ENCODE peak calls at places on chromosomes 13 and 19, in nine cellular contexts. One of them, this sample, is unnamed.

GRCh38 chr13:112842931-112843391 is 126.1 kb upstream of the MCF2L start:
- DNase-seq in pancreas: no peak
- DNase-seq in A673: no peak
- DNase-seq in kidney epithelial cell: no peak
- DNase-seq in IMR-90: no peak
- DNase-seq in astrocyte: no peak
- DNase-seq in cardiac muscle cell: no peak
- DNase-seq in CD8-positive, alpha-beta T cell: no peak
- DNase-seq in lower leg skin: no peak
- DNase-seq in this sample: no peak

GRCh38 chr13:73337511-73337910 is 278.7 kb downstream of the KLF5 start:
- DNase-seq in pancreas: no peak
- DNase-seq in A673: no peak
- DNase-seq in kidney epithelial cell: no peak
- DNase-seq in IMR-90: no peak
- DNase-seq in astrocyte: peak; percentile 30
- DNase-seq in cardiac muscle cell: no peak
- DNase-seq in CD8-positive, alpha-beta T cell: no peak
- DNase-seq in lower leg skin: no peak
- DNase-seq in this sample: no peak

GRCh38 chr19:24053601-24054000 is 33.4 kb upstream of the ZNF254 start:
- DNase-seq in pancreas: no peak
- DNase-seq in A673: no peak
- DNase-seq in kidney epithelial cell: no peak
- DNase-seq in IMR-90: no peak
- DNase-seq in astrocyte: no peak
- DNase-seq in cardiac muscle cell: no peak
- DNase-seq in CD8-positive, alpha-beta T cell: no peak
- DNase-seq in lower leg skin: no peak
- DNase-seq in this sample: no peak

GRCh38 chr13:19184176-19184575 is 2.6 kb upstream of the TUBA3C start:
- DNase-seq in pancreas: no peak
- DNase-seq in A673: no peak
- DNase-seq in kidney epithelial cell: no peak
- DNase-seq in IMR-90: no peak
- DNase-seq in astrocyte: no peak
- DNase-seq in cardiac muscle cell: no peak
- DNase-seq in CD8-positive, alpha-beta T cell: no peak
- DNase-seq in lower leg skin: peak; percentile 14
- DNase-seq in this sample: no peak

GRCh38 chr13:91709180-91709579 is 310.8 kb downstream of the GPC5 start:
- DNase-seq in pancreas: no peak
- DNase-seq in A673: no peak
- DNase-seq in kidney epithelial cell: no peak
- DNase-seq in IMR-90: no peak
- DNase-seq in astrocyte: no peak
- DNase-seq in cardiac muscle cell: no peak
- DNase-seq in CD8-positive, alpha-beta T cell: no peak
- DNase-seq in lower leg skin: no peak
- DNase-seq in this sample: no peak

GRCh38 chr19:34772697-34773554 is at the start of gene ZNF599:
- DNase-seq in pancreas: peak; percentile 88
- DNase-seq in A673: peak; percentile 94
- DNase-seq in kidney epithelial cell: peak; percentile 65
- DNase-seq in IMR-90: peak; percentile 86
- DNase-seq in astrocyte: peak; percentile 83
- DNase-seq in cardiac muscle cell: peak; percentile 94
- DNase-seq in CD8-positive, alpha-beta T cell: peak; percentile 89
- DNase-seq in lower leg skin: peak; percentile 98
- DNase-seq in this sample: peak; percentile 33

GRCh38 chr19:55474269-55475265 is 1.9 kb upstream of the ZNF628 start:
- DNase-seq in pancreas: no peak
- DNase-seq in A673: no peak
- DNase-seq in kidney epithelial cell: peak; percentile 95
- DNase-seq in IMR-90: no peak
- DNase-seq in astrocyte: peak; percentile 89
- DNase-seq in cardiac muscle cell: no peak
- DNase-seq in CD8-positive, alpha-beta T cell: no peak
- DNase-seq in lower leg skin: no peak
- DNase-seq in this sample: no peak

GRCh38 chr19:18465964-18466339 is 28.0 kb upstream of the ISYNA1 start:
- DNase-seq in pancreas: no peak
- DNase-seq in A673: no peak
- DNase-seq in kidney epithelial cell: no peak
- DNase-seq in IMR-90: no peak
- DNase-seq in astrocyte: no peak
- DNase-seq in cardiac muscle cell: no peak
- DNase-seq in CD8-positive, alpha-beta T cell: no peak
- DNase-seq in lower leg skin: no peak
- DNase-seq in this sample: no peak

GRCh38 chr19:44692379-44692721 is 6.6 kb upstream of the CEACAM16 start:
- DNase-seq in pancreas: no peak
- DNase-seq in A673: no peak
- DNase-seq in kidney epithelial cell: no peak
- DNase-seq in IMR-90: no peak
- DNase-seq in astrocyte: no peak
- DNase-seq in cardiac muscle cell: no peak
- DNase-seq in CD8-positive, alpha-beta T cell: no peak
- DNase-seq in lower leg skin: no peak
- DNase-seq in this sample: no peak

GRCh38 chr19:44696939-44697669 is 1.8 kb upstream of the CEACAM16 start:
- DNase-seq in pancreas: peak; percentile 78
- DNase-seq in A673: no peak
- DNase-seq in kidney epithelial cell: no peak
- DNase-seq in IMR-90: no peak
- DNase-seq in astrocyte: no peak
- DNase-seq in cardiac muscle cell: no peak
- DNase-seq in CD8-positive, alpha-beta T cell: no peak
- DNase-seq in lower leg skin: no peak
- DNase-seq in this sample: no peak

GRCh38 chr19:44690131-44690440 is 8.9 kb upstream of the CEACAM16 start:
- DNase-seq in pancreas: no peak
- DNase-seq in A673: no peak
- DNase-seq in kidney epithelial cell: no peak
- DNase-seq in IMR-90: no peak
- DNase-seq in astrocyte: no peak
- DNase-seq in cardiac muscle cell: no peak
- DNase-seq in CD8-positive, alpha-beta T cell: no peak
- DNase-seq in lower leg skin: no peak
- DNase-seq in this sample: no peak

GRCh38 chr19:44697670-44698034 is 1.3 kb upstream of the CEACAM16 start:
- DNase-seq in pancreas: no peak
- DNase-seq in A673: no peak
- DNase-seq in kidney epithelial cell: no peak
- DNase-seq in IMR-90: no peak
- DNase-seq in astrocyte: no peak
- DNase-seq in cardiac muscle cell: no peak
- DNase-seq in CD8-positive, alpha-beta T cell: no peak
- DNase-seq in lower leg skin: no peak
- DNase-seq in this sample: no peak

DNA sequence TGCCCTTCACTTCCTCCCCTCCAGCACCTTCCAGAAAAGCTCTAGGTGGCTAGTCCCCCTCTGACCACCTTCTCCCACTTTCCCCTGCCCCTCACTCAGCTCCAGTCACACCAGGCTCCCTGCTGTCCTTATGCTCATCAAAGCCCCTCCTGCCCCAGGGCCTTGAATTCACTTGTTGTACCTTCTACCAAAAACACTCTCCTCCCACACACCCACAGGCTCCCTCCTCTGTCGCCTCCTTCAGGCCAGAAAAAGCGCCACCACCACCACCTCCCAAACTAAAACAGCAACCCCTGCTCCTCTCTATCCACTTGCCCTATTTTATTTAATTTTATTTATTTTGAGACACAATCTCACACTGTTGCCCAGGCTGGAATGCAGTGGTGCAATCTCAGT is 4.8 kb upstream of the CEACAM16 start:
- DNase-seq in pancreas: no peak
- DNase-seq in A673: peak; percentile 34
- DNase-seq in kidney epithelial cell: no peak
- DNase-seq in IMR-90: no peak
- DNase-seq in astrocyte: no peak
- DNase-seq in cardiac muscle cell: no peak
- DNase-seq in CD8-positive, alpha-beta T cell: peak; percentile 3
- DNase-seq in lower leg skin: no peak
- DNase-seq in this sample: no peak
- TF ChIP-seq CTCF in pancreas: no peak
- TF ChIP-seq CTCF in A673: peak; percentile 56
- TF ChIP-seq CTCF in kidney epithelial cell: peak; percentile 16
- TF ChIP-seq CTCF in IMR-90: peak; percentile 27
- TF ChIP-seq CTCF in astrocyte: peak; percentile 4
- TF ChIP-seq CTCF in cardiac muscle cell: peak; percentile 44
- TF ChIP-seq CTCF in CD8-positive, alpha-beta T cell: no peak
- TF ChIP-seq CTCF in lower leg skin: no peak
- TF ChIP-seq CTCF in this sample: peak; percentile 22

DNA sequence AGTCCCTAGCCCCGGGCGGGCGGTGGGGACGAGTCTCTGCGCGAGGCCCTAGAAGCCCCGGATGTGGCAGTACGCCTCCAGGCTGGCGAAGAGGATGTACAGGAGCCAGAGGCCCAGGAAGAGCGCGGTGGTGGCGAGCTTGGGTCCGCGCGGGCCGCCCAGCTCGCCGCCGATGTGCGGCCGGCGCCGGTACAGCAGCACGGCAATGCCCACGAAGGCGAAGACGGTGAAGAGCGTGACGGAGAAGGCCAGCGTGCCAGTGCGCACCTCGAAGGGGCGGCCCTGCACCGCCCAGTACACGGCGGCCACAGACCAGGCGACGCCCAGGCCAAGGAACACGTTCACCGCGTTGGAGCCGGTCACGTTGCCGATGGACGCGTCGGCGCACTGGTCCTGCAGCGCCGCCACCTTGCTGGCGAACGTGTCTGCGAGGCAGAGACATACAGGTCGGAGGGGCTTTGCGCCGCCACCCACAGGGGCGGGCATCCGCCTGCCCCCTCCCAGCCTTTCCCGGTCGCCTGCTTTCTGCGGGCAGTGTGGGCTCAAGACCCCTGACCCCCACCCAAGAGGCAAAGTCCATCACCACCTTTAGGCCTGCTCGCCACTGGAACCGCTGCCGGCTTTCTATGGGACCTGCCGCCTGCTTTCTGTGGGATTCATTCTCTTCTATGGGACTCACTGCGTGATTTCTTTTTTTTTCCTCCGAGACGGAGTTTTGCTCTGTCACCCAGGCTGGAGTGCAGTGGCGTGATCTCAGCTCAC is 10.9 kb upstream of the MEIS3 start:
- DNase-seq in pancreas: no peak
- DNase-seq in A673: no peak
- DNase-seq in kidney epithelial cell: no peak
- DNase-seq in IMR-90: peak; percentile 27
- DNase-seq in astrocyte: peak; percentile 32
- DNase-seq in cardiac muscle cell: peak; percentile 71
- DNase-seq in CD8-positive, alpha-beta T cell: no peak
- DNase-seq in lower leg skin: no peak
- DNase-seq in this sample: no peak
- H3K4me3 ChIP-seq in pancreas: no peak overlapping the region
- H3K4me3 ChIP-seq in A673: no peak overlapping the region
- H3K4me3 ChIP-seq in kidney epithelial cell: peak overlapping the region; percentile 13
- H3K4me3 ChIP-seq in IMR-90: no peak overlapping the region
- H3K4me3 ChIP-seq in astrocyte: peak overlapping the region; percentile 39
- H3K4me3 ChIP-seq in cardiac muscle cell: no peak overlapping the region
- H3K4me3 ChIP-seq in CD8-positive, alpha-beta T cell: no peak overlapping the region
- H3K4me3 ChIP-seq in lower leg skin: no peak overlapping the region
- H3K4me3 ChIP-seq in this sample: peak overlapping the region; percentile 30

GRCh38 chr19:40704491-40705361 is 12.0 kb downstream of the COQ8B start:
- DNase-seq in pancreas: no peak
- DNase-seq in A673: no peak
- DNase-seq in kidney epithelial cell: no peak
- DNase-seq in IMR-90: no peak
- DNase-seq in astrocyte: no peak
- DNase-seq in cardiac muscle cell: no peak
- DNase-seq in CD8-positive, alpha-beta T cell: no peak
- DNase-seq in lower leg skin: no peak
- DNase-seq in this sample: no peak

GRCh38 chr19:40701758-40702157 is 11.3 kb upstream of the NUMBL start:
- DNase-seq in pancreas: no peak
- DNase-seq in A673: no peak
- DNase-seq in kidney epithelial cell: no peak
- DNase-seq in IMR-90: no peak
- DNase-seq in astrocyte: no peak
- DNase-seq in cardiac muscle cell: no peak
- DNase-seq in CD8-positive, alpha-beta T cell: no peak
- DNase-seq in lower leg skin: no peak
- DNase-seq in this sample: no peak

GRCh38 chr19:40700083-40700482 is 9.6 kb upstream of the NUMBL start:
- DNase-seq in pancreas: no peak
- DNase-seq in A673: no peak
- DNase-seq in kidney epithelial cell: no peak
- DNase-seq in IMR-90: no peak
- DNase-seq in astrocyte: no peak
- DNase-seq in cardiac muscle cell: no peak
- DNase-seq in CD8-positive, alpha-beta T cell: no peak
- DNase-seq in lower leg skin: no peak
- DNase-seq in this sample: no peak

GRCh38 chr19:40703029-40703755 is 12.7 kb upstream of the NUMBL start:
- DNase-seq in pancreas: no peak
- DNase-seq in A673: no peak
- DNase-seq in kidney epithelial cell: no peak
- DNase-seq in IMR-90: no peak
- DNase-seq in astrocyte: no peak
- DNase-seq in cardiac muscle cell: no peak
- DNase-seq in CD8-positive, alpha-beta T cell: no peak
- DNase-seq in lower leg skin: no peak
- DNase-seq in this sample: no peak

GRCh38 chr19:40702337-40703012 is 12.0 kb upstream of the NUMBL start:
- DNase-seq in pancreas: no peak
- DNase-seq in A673: no peak
- DNase-seq in kidney epithelial cell: no peak
- DNase-seq in IMR-90: no peak
- DNase-seq in astrocyte: no peak
- DNase-seq in cardiac muscle cell: peak; percentile 45
- DNase-seq in CD8-positive, alpha-beta T cell: no peak
- DNase-seq in lower leg skin: no peak
- DNase-seq in this sample: no peak
- TF ChIP-seq CTCF in pancreas: no peak
- TF ChIP-seq CTCF in A673: no peak
- TF ChIP-seq CTCF in kidney epithelial cell: peak; percentile 75
- TF ChIP-seq CTCF in IMR-90: peak; percentile 51
- TF ChIP-seq CTCF in astrocyte: peak; percentile 14
- TF ChIP-seq CTCF in cardiac muscle cell: peak; percentile 47
- TF ChIP-seq CTCF in CD8-positive, alpha-beta T cell: no peak
- TF ChIP-seq CTCF in lower leg skin: no peak
- TF ChIP-seq CTCF in this sample: peak; percentile 59

GRCh38 chr19:1847684-1848398 is 442 bp downstream of the REXO1 start:
- DNase-seq in pancreas: no peak
- DNase-seq in A673: peak; percentile 38
- DNase-seq in kidney epithelial cell: no peak
- DNase-seq in IMR-90: peak; percentile 40
- DNase-seq in astrocyte: no peak
- DNase-seq in cardiac muscle cell: peak; percentile 64
- DNase-seq in CD8-positive, alpha-beta T cell: no peak
- DNase-seq in lower leg skin: no peak
- DNase-seq in this sample: no peak
- H3K4me3 ChIP-seq in pancreas: peak overlapping the region; percentile 93
- H3K4me3 ChIP-seq in A673: peak overlapping the region; percentile 99
- H3K4me3 ChIP-seq in kidney epithelial cell: peak overlapping the region; percentile 58
- H3K4me3 ChIP-seq in IMR-90: peak overlapping the region; percentile 100
- H3K4me3 ChIP-seq in astrocyte: peak overlapping the region; percentile 96
- H3K4me3 ChIP-seq in cardiac muscle cell: peak overlapping the region; percentile 99
- H3K4me3 ChIP-seq in CD8-positive, alpha-beta T cell: peak overlapping the region; percentile 86
- H3K4me3 ChIP-seq in lower leg skin: peak overlapping the region; percentile 91
- H3K4me3 ChIP-seq in this sample: peak overlapping the region; percentile 96

This sample was measured in AG04449.